ENCODE peak calls at places on chromosomes 4 and X, in six cellular contexts. Z is HCT116, K is K562, F is H1, L is HepG2, V is GM12878. A is an unnamed sample.

GRCh38 chr4:83855044-83855443 is 319.1 kb downstream of the GPAT3 start:
- DNase-seq in V (no peak), F (no peak), K (no peak), L (peak; percentile 70), Z (peak; percentile 83), A (no peak)

GRCh38 chr4:40507977-40508376 is 121.7 kb downstream of the RBM47 start:
- DNase-seq in V (no peak), L (no peak), K (no peak), Z (no peak), F (no peak), A (peak; percentile 14)

GRCh38 chr4:183905593-183906485 is 732 bp downstream of the STOX2 start:
- DNase-seq in F (peak; percentile 86), L (no peak), K (no peak), Z (no peak), V (no peak), A (peak; percentile 75)

GRCh38 chr4:36944227-36944626 is 300.3 kb upstream of the NWD2 start:
- DNase-seq in F (no peak), L (no peak), Z (no peak), K (no peak), V (no peak), A (no peak)

GRCh38 chr4:91764085-91764484 is 539.7 kb upstream of the GRID2 start:
- DNase-seq in Z (no peak), V (no peak), K (no peak), L (no peak), F (no peak), A (no peak)

GRCh38 chr4:48681856-48682255 is 98.2 kb downstream of the FRYL start:
- DNase-seq in F (no peak), K (no peak), Z (no peak), L (peak; percentile 5), V (peak; percentile 35), A (no peak)

GRCh38 chr4:25913056-25913850 is 767 bp upstream of the SMIM20 start:
- DNase-seq in L (no peak), F (no peak), Z (no peak), V (no peak), K (no peak), A (peak; percentile 52)

GRCh38 chrX:76148753-76149152 is 24.1 kb upstream of the PBDC1 start:
- DNase-seq in V (peak; percentile 45), F (no peak), Z (no peak), L (peak; percentile 17), K (no peak), A (no peak)

GRCh38 chr4:9947168-9948062 is 73.9 kb downstream of the SLC2A9 start:
- DNase-seq in Z (no peak), L (no peak), F (no peak), V (no peak), K (no peak), A (no peak)

GRCh38 chr4:178320003-178320402 is 877.8 kb upstream of the AGA start:
- DNase-seq in L (no peak), V (no peak), K (no peak), Z (no peak), F (no peak), A (no peak)

GRCh38 chrX:117969782-117970181 is 146.8 kb downstream of the KLHL13 start:
- DNase-seq in L (peak; percentile 28), Z (no peak), K (no peak), V (no peak), F (no peak), A (no peak)

GRCh38 chr4:61202638-61203495 is 2.7 kb downstream of the ADGRL3 start:
- DNase-seq in L (no peak), V (no peak), F (no peak), Z (no peak), K (no peak), A (peak; percentile 32)

GRCh38 chr4:174983128-174983750 is 65.1 kb downstream of the ADAM29 start:
- DNase-seq in F (no peak), K (no peak), Z (no peak), L (no peak), V (no peak), A (no peak)

GRCh38 chr4:185597532-185598188 is 62.4 kb upstream of the PDLIM3 start:
- DNase-seq in L (peak; percentile 68), F (no peak), K (peak; percentile 69), Z (peak; percentile 66), V (peak; percentile 33), A (peak; percentile 73)

GRCh38 chr4:55635760-55636621 is at the start of gene NMU:
- DNase-seq in L (peak; percentile 13), F (no peak), Z (peak; percentile 67), K (peak; percentile 68), V (no peak), A (peak; percentile 87)

GRCh38 chr4:185779520-185779919 is 32.5 kb downstream of the SORBS2 start:
- DNase-seq in Z (no peak), L (peak; percentile 82), K (no peak), V (no peak), F (no peak), A (no peak)

GRCh38 chr4:36439556-36439955 is 158.1 kb downstream of the DTHD1 start:
- DNase-seq in L (no peak), K (no peak), V (no peak), F (no peak), Z (no peak), A (no peak)

GRCh38 chr4:152281211-152281610 is 254.7 kb downstream of the FBXW7 start:
- DNase-seq in Z (no peak), L (no peak), V (no peak), F (no peak), K (no peak), A (no peak)

GRCh38 chr4:102616661-102617060 is 115.5 kb downstream of the NFKB1 start:
- DNase-seq in L (no peak), V (no peak), K (no peak), Z (no peak), F (no peak), A (peak; percentile 69)

GRCh38 chr4:97153042-97153441 is 990.2 kb downstream of the STPG2 start:
- DNase-seq in V (no peak), L (peak; percentile 1), F (no peak), Z (peak; percentile 10), K (no peak), A (peak; percentile 2)

GRCh38 chr4:10115657-10116624 is 658 bp downstream of the WDR1 start:
- DNase-seq in Z (peak; percentile 28), F (no peak), L (peak; percentile 58), V (peak; percentile 23), K (peak; percentile 83), A (peak; percentile 74)

GRCh38 chr4:150318527-150318926 is 240.3 kb downstream of the DCLK2 start:
- DNase-seq in Z (no peak), L (no peak), V (no peak), K (no peak), F (no peak), A (no peak)

GRCh38 chrX:134688839-134689238 is 30.6 kb upstream of the PLAC1 start:
- DNase-seq in V (no peak), L (no peak), K (no peak), Z (no peak), F (no peak), A (no peak)

GRCh38 chr4:13921805-13922204 is 294.3 kb upstream of the BOD1L1 start:
- DNase-seq in F (no peak), Z (no peak), L (peak; percentile 9), V (no peak), K (no peak), A (no peak)

GRCh38 chr4:156971623-156972369 is at the start of gene PDGFC:
- DNase-seq in V (no peak), F (no peak), Z (no peak), K (peak; percentile 12), L (peak; percentile 63), A (peak; percentile 80)

GRCh38 chr4:165359501-165359900 is 19.3 kb upstream of the CPE start:
- DNase-seq in L (no peak), Z (no peak), K (no peak), V (no peak), F (no peak), A (no peak)

DNA sequence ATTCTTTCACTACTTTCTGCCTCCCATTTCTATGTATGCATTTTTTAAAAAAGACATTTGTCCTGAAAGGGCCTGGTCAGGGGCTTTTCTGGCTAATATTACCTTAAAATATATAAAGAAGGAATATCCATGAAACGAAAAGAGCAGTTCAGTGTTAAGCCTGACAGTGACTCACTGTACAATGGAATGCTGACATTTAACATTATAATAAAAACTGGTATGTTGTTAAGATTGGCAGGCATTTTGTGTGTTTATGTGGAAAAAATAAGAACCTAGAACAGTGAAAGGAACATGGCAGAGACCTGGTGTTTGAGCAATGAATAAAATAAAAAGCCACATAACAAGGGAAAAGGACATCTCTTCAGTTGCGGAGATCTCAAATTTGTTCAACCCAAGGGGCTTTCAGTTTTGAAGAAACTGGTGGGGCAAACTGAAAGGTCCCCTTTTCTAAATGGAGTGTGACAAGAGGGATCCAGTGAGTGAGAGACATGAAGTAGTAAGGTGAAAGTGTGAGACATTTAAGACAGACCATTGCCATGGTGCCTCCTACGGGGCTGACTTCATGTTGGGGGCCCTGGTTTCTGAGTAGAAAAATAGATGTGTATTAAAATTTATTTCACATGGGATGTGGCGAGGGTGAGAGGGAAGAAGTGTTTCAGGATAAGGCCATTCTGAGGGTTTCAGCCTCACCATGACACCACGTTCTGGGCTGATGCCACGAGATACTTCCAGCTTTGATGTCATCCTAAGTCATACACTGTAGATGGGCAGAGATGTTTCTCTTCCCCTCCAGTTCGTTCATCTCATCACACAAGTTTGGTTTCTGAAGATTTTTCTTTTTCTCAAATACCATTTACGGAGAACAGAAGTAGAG is 324.9 kb downstream of the PPP3CA start:
- DNase-seq in Z (no peak), V (no peak), F (no peak), K (no peak), L (no peak), A (no peak)
- TF ChIP-seq MAX in Z (no peak), V (no peak), F (no peak), K (no peak), L (no peak), A (no peak)

DNA sequence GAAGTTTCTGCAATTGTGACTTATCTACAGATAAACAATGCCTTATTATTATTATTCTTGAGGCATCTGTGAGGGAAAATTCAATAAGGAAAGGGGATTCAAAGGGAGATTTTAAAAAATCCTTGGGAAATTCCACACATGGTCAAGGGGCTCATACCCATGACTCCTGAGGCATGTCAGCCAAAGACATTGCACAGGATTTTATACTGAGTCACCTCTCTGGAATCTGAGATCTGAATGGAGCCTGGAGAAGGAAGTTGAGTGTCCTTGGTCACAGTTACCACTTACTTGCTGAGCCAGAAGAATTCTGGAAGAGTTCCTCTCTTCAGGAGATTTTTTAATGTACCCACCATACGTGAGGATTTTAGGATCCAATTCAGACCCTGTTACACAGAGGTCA is 14.4 kb upstream of the CXCL8 start:
- DNase-seq in L (no peak), V (no peak), F (no peak), K (no peak), Z (peak; percentile 63), A (no peak)
- H3K4me1 ChIP-seq in L (no peaks in the 10 kb centered on the region), V (peaks cover 4% of the 10 kb centered on the region), F (no peaks in the 10 kb centered on the region), K (peaks cover 10% of the 10 kb centered on the region), Z (peaks cover 16% of the 10 kb centered on the region), A (no peaks in the 10 kb centered on the region)

GRCh38 chr4:100869266-100869665 is 351.4 kb upstream of the EMCN start:
- DNase-seq in K (no peak), L (no peak), V (no peak), F (no peak), Z (no peak), A (no peak)
- TF ChIP-seq JUND in K (no peak), L (no peak), V (no peak), F (no peak), Z (no peak), A (no peak)

DNA sequence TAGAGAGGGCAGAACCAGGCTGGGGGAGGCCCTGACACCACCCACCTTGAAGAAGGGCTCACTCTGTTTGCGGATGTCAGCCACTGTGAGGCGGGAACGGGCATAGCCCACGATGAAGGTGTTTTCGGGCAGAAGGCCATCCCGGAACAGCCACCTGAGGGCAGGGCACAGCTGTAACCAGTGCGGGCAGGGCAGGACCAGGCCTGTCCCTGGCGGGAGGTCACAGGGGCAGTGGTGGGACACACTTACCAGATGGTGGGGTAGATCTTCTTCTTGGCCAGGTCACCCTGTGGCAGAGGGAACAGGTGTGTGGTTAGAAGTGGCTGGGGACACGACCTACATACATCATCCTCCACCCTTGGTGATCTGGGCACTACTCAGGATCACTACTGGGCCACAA is 10.8 kb downstream of the G6PD start:
- DNase-seq in V (no peak), K (no peak), L (no peak), F (no peak), Z (no peak), A (no peak)
- TF ChIP-seq MAX in V (no peak), K (no peak), L (no peak), F (no peak), Z (no peak), A (no peak)

A was measured in SK-N-SH.